ENCODE peak calls at places on chromosomes 4 and X, in eight cellular contexts. R is RWPE2; C is germinal center; L is AG08395; A is right atrium auricular region; B is GM20000; N is effector CD4-positive, alpha-beta T cell; H is WERI-Rb-1. T is an unnamed sample.

GRCh38 chr4:119825696-119826095 is 197.1 kb upstream of the PDE5A start:
- DNase-seq in R (no peak), C (no peak), L (no peak), A (no peak), B (no peak), N (no peak), H (no peak), T (no peak)

GRCh38 chr4:6188687-6189305 is 11.6 kb downstream of the JAKMIP1 start:
- DNase-seq in R (no peak), C (no peak), L (no peak), A (no peak), B (no peak), N (no peak), H (no peak), T (no peak)

GRCh38 chrX:133921764-133922389 is 63.5 kb downstream of the GPC3 start:
- DNase-seq in R (no peak), C (peak), L (peak), A (no peak), B (peak), N (no peak), H (peak), T (no peak)

GRCh38 chr4:866761-867390 is 40.9 kb upstream of the CPLX1 start:
- DNase-seq in R (no peak), C (no peak), L (no peak), A (no peak), B (no peak), N (no peak), H (no peak), T (no peak)

GRCh38 chr4:51943221-51943620 is 76.9 kb downstream of the LRRC66 start:
- DNase-seq in R (no peak), C (no peak), L (peak), A (no peak), B (no peak), N (no peak), H (no peak), T (no peak)

GRCh38 chr4:152588869-152589268 is 53.0 kb upstream of the FBXW7 start:
- DNase-seq in R (no peak), C (no peak), L (no peak), A (no peak), B (no peak), N (no peak), H (no peak), T (no peak)

GRCh38 chr4:39970559-39971270 is 7.0 kb downstream of the PDS5A start:
- DNase-seq in R (no peak), C (no peak), L (no peak), A (no peak), B (no peak), N (no peak), H (no peak), T (no peak)

GRCh38 chrX:32048285-32048684 is 976.4 kb upstream of the FTHL17 start:
- DNase-seq in R (no peak), C (no peak), L (no peak), A (no peak), B (no peak), N (no peak), H (no peak), T (no peak)

GRCh38 chr4:1047976-1048780 is 36.8 kb downstream of the FGFRL1 start:
- DNase-seq in R (peak), C (no peak), L (no peak), A (no peak), B (no peak), N (no peak), H (peak), T (no peak)

GRCh38 chr4:96603635-96604034 is 763.7 kb downstream of the PDHA2 start:
- DNase-seq in R (no peak), C (no peak), L (no peak), A (no peak), B (no peak), N (no peak), H (no peak), T (no peak)